ENCODE peak calls at places on chromosomes 16 and 17, in six cellular contexts. One of them, this sample, is unnamed.
A peak's percentile ranks its signal among the peaks of the same experiment; 100 is the strongest.

GRCh38 chr16:66662445-66663194 is 33.9 kb downstream of the CMTM4 start:
- DNase-seq in MM.1S: peak; percentile 10
- DNase-seq in SK-N-SH: peak; percentile 45
- DNase-seq in GM23338: peak; percentile 32
- DNase-seq in PC-9: no peak
- DNase-seq in PC-3: peak; percentile 36
- DNase-seq in this sample: no peak

GRCh38 chr17:18041776-18042175 is 2.6 kb downstream of the GID4 start:
- DNase-seq in MM.1S: no peak
- DNase-seq in PC-3: peak; percentile 56
- DNase-seq in PC-9: peak; percentile 70
- DNase-seq in SK-N-SH: no peak
- DNase-seq in GM23338: no peak
- DNase-seq in this sample: no peak

GRCh38 chr17:10370209-10370608 is 2.6 kb downstream of the MYH13 start:
- DNase-seq in SK-N-SH: no peak
- DNase-seq in PC-9: no peak
- DNase-seq in GM23338: no peak
- DNase-seq in MM.1S: no peak
- DNase-seq in PC-3: no peak
- DNase-seq in this sample: no peak

GRCh38 chr16:50802000-50802399 is 60.1 kb downstream of the CYLD start:
- DNase-seq in PC-3: no peak
- DNase-seq in SK-N-SH: no peak
- DNase-seq in PC-9: no peak
- DNase-seq in GM23338: no peak
- DNase-seq in MM.1S: no peak
- DNase-seq in this sample: no peak

GRCh38 chr16:11410382-11411058 is 65.3 kb downstream of the RMI2 start:
- DNase-seq in MM.1S: no peak
- DNase-seq in PC-9: no peak
- DNase-seq in GM23338: no peak
- DNase-seq in SK-N-SH: no peak
- DNase-seq in PC-3: no peak
- DNase-seq in this sample: no peak

GRCh38 chr17:48565024-48565558 is 13.1 kb downstream of the HOXB4 start:
- DNase-seq in PC-3: no peak
- DNase-seq in GM23338: no peak
- DNase-seq in MM.1S: no peak
- DNase-seq in SK-N-SH: no peak
- DNase-seq in PC-9: no peak
- DNase-seq in this sample: no peak

GRCh38 chr16:1286492-1287094 is 22.8 kb upstream of the UBE2I start:
- DNase-seq in GM23338: no peak
- DNase-seq in MM.1S: no peak
- DNase-seq in SK-N-SH: no peak
- DNase-seq in PC-3: no peak
- DNase-seq in PC-9: no peak
- DNase-seq in this sample: no peak

GRCh38 chr17:76382305-76382802 is 2.1 kb upstream of the SPHK1 start:
- DNase-seq in MM.1S: no peak
- DNase-seq in PC-3: no peak
- DNase-seq in GM23338: peak; percentile 79
- DNase-seq in PC-9: no peak
- DNase-seq in SK-N-SH: peak; percentile 54
- DNase-seq in this sample: peak; percentile 90

GRCh38 chr17:82795615-82796014 is 43.8 kb downstream of the TBCD start:
- DNase-seq in PC-9: no peak
- DNase-seq in SK-N-SH: no peak
- DNase-seq in GM23338: no peak
- DNase-seq in PC-3: no peak
- DNase-seq in MM.1S: no peak
- DNase-seq in this sample: no peak

GRCh38 chr17:7557825-7558543 is 566 bp upstream of the TNFSF13 start:
- DNase-seq in PC-3: peak; percentile 66
- DNase-seq in MM.1S: peak; percentile 80
- DNase-seq in GM23338: peak; percentile 83
- DNase-seq in PC-9: peak; percentile 78
- DNase-seq in SK-N-SH: peak; percentile 82
- DNase-seq in this sample: peak; percentile 71

GRCh38 chr16:84234656-84235285 is 5.0 kb downstream of the KCNG4 start:
- DNase-seq in MM.1S: no peak
- DNase-seq in GM23338: no peak
- DNase-seq in PC-9: no peak
- DNase-seq in PC-3: no peak
- DNase-seq in SK-N-SH: peak; percentile 70
- DNase-seq in this sample: no peak

GRCh38 chr17:40678902-40679522 is 14.0 kb upstream of the KRT222 start:
- DNase-seq in SK-N-SH: no peak
- DNase-seq in GM23338: no peak
- DNase-seq in PC-3: no peak
- DNase-seq in MM.1S: peak; percentile 16
- DNase-seq in PC-9: peak; percentile 69
- DNase-seq in this sample: no peak

GRCh38 chr16:86061771-86062170 is 162.8 kb downstream of the IRF8 start:
- DNase-seq in MM.1S: no peak
- DNase-seq in GM23338: no peak
- DNase-seq in PC-3: no peak
- DNase-seq in SK-N-SH: no peak
- DNase-seq in PC-9: no peak
- DNase-seq in this sample: no peak

GRCh38 chr17:78374189-78374588 is 4.3 kb upstream of the PGS1 start:
- DNase-seq in PC-9: no peak
- DNase-seq in PC-3: peak; percentile 44
- DNase-seq in SK-N-SH: no peak
- DNase-seq in MM.1S: no peak
- DNase-seq in GM23338: no peak
- DNase-seq in this sample: no peak

GRCh38 chr17:4548061-4548461 is 7.1 kb downstream of the MYBBP1A start:
- DNase-seq in PC-3: no peak
- DNase-seq in MM.1S: no peak
- DNase-seq in SK-N-SH: no peak
- DNase-seq in PC-9: no peak
- DNase-seq in GM23338: no peak
- DNase-seq in this sample: no peak

GRCh38 chr17:39799395-39799794 is 61.7 kb downstream of the GRB7 start:
- DNase-seq in PC-3: no peak
- DNase-seq in GM23338: no peak
- DNase-seq in MM.1S: no peak
- DNase-seq in PC-9: no peak
- DNase-seq in SK-N-SH: no peak
- DNase-seq in this sample: no peak

GRCh38 chr16:72877374-72878028 is 170.4 kb downstream of the ZFHX3 start:
- DNase-seq in SK-N-SH: no peak
- DNase-seq in GM23338: no peak
- DNase-seq in MM.1S: no peak
- DNase-seq in PC-9: peak; percentile 95
- DNase-seq in PC-3: peak; percentile 89
- DNase-seq in this sample: no peak

GRCh38 chr16:20847577-20847976 is 41.2 kb downstream of the REXO5 start:
- DNase-seq in GM23338: no peak
- DNase-seq in PC-9: no peak
- DNase-seq in SK-N-SH: no peak
- DNase-seq in MM.1S: no peak
- DNase-seq in PC-3: no peak
- DNase-seq in this sample: no peak

GRCh38 chr17:37642706-37643105 is 540 bp downstream of the DDX52 start:
- DNase-seq in MM.1S: peak; percentile 25
- DNase-seq in PC-3: peak; percentile 19
- DNase-seq in PC-9: peak; percentile 60
- DNase-seq in SK-N-SH: peak; percentile 19
- DNase-seq in GM23338: no peak
- DNase-seq in this sample: no peak

GRCh38 chr17:7403043-7403901 is 625 bp downstream of the TMEM256 start:
- DNase-seq in PC-9: no peak
- DNase-seq in MM.1S: no peak
- DNase-seq in SK-N-SH: peak; percentile 86
- DNase-seq in GM23338: peak; percentile 78
- DNase-seq in PC-3: no peak
- DNase-seq in this sample: peak; percentile 85

DNA sequence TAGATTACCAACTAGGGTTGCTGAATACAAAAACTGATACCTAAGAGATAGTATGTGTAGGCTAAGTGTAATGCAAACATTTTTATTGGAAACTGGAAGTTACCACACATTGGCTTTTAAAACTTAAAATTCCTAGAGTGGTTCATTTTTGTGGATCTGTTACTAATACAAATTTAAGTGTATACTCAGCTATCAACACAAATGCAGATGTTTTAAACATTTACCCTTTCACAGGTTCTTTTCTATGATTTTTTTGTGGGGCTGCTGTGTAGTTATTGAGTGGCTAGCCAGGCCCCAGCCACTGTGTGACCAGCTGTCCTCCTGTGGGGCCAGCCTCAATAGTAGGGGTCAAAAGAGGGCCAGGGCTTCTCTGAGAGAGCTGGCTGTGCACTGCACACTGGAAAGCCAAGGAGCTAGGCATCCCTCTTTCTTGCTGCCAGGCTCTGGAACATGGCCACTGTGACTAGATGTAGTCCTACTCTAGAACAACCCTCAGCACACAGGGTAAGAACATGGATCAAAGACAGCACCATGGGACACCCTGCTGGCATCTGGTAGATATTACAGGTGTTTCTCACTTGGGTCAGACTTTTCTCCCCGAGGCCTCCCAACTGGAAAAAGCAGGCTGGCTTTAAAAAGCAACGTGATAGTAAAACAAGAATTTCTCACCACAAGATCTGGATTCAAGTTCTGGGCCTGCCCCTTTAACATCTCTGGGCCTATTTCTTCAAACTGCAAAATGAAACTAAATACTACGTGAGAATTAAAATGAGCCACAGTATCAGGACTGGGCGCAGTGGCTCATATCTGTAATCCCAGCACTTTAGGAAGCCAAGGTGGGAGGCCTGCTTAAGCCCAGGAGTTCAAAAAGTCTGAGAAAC is 7.3 kb upstream of the VEZF1 start:
- DNase-seq in GM23338: peak; percentile 90
- DNase-seq in SK-N-SH: peak; percentile 79
- DNase-seq in PC-3: peak; percentile 87
- DNase-seq in MM.1S: peak; percentile 67
- DNase-seq in PC-9: peak; percentile 71
- DNase-seq in this sample: peak; percentile 82
- H3F3A ChIP-seq in GM23338: peaks cover under 1% of the 10 kb centered on the region
- H3F3A ChIP-seq in SK-N-SH: peaks cover 71% of the 10 kb centered on the region
- H3F3A ChIP-seq in PC-3: peaks cover 38% of the 10 kb centered on the region
- H3F3A ChIP-seq in MM.1S: peaks cover 69% of the 10 kb centered on the region
- H3F3A ChIP-seq in PC-9: peaks cover 79% of the 10 kb centered on the region
- H3F3A ChIP-seq in this sample: peaks cover 95% of the 10 kb centered on the region

GRCh38 chr16:14309906-14310305 is 238.8 kb downstream of the MRTFB start:
- DNase-seq in SK-N-SH: no peak
- DNase-seq in GM23338: no peak
- DNase-seq in PC-9: peak; percentile 89
- DNase-seq in PC-3: peak; percentile 68
- DNase-seq in MM.1S: no peak
- DNase-seq in this sample: no peak

GRCh38 chr16:14308357-14308723 is 237.2 kb downstream of the MRTFB start:
- DNase-seq in MM.1S: no peak
- DNase-seq in PC-9: no peak
- DNase-seq in PC-3: no peak
- DNase-seq in GM23338: no peak
- DNase-seq in SK-N-SH: no peak
- DNase-seq in this sample: no peak

GRCh38 chr16:14310519-14310991 is 239.4 kb downstream of the MRTFB start:
- DNase-seq in SK-N-SH: peak; percentile 44
- DNase-seq in PC-9: peak; percentile 52
- DNase-seq in MM.1S: no peak
- DNase-seq in GM23338: peak; percentile 69
- DNase-seq in PC-3: no peak
- DNase-seq in this sample: peak; percentile 45

GRCh38 chr16:14307623-14308356 is 236.7 kb downstream of the MRTFB start:
- DNase-seq in MM.1S: no peak
- DNase-seq in PC-9: peak; percentile 62
- DNase-seq in PC-3: no peak
- DNase-seq in SK-N-SH: peak; percentile 52
- DNase-seq in GM23338: peak; percentile 21
- DNase-seq in this sample: no peak

DNA sequence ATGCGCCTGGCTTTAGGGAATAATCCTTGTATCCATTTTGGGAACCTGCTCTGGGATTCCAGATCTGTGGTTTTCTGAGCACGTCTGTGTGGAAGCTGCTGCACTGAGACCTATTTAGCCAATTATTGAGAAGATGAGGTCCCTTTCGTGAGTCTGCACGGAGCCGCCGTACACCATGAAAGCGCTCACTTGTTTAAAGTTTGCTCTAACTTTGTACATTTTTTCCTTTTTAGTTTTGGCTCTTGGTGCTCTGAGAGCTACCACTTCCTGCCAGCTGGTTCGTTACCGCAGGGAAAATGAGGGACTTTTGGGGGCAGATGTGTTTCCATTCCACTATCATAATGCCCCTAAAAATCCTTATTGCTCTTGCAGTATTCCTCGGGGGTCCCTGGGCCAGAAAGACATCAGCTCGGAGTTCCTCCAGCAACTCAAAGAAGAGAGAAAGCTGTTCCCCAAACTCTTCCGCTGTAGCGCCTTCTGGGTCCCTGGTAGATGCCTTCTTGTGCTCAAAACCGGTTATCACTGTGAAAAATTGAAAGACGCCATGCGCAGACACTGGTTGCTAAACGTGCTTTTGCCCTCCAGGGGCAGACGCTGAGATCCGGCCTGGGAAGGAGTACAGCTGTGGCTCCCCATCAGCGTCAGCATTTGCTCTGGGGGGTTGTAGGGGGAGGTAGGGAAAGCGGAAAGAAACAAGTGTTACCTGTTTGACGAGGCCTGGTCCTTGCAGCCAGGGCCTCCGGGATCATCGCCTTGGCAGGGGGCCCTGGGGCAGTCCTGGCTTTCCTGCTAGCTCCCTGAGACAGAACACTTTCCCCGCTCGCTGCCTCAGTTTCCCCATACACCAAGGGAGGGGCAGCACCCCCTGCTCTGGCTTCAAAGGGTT is 238.1 kb downstream of the MRTFB start:
- DNase-seq in GM23338: peak; percentile 90
- DNase-seq in PC-3: peak; percentile 85
- DNase-seq in PC-9: peak; percentile 94
- DNase-seq in SK-N-SH: no peak
- DNase-seq in MM.1S: no peak
- DNase-seq in this sample: peak; percentile 42
- TF ChIP-seq CTCF in GM23338: peak; percentile 19
- TF ChIP-seq CTCF in PC-3: peak; percentile 27
- TF ChIP-seq CTCF in PC-9: peak; percentile 55
- TF ChIP-seq CTCF in SK-N-SH: no peak
- TF ChIP-seq CTCF in MM.1S: no peak
- TF ChIP-seq CTCF in this sample: peak; percentile 26

DNA sequence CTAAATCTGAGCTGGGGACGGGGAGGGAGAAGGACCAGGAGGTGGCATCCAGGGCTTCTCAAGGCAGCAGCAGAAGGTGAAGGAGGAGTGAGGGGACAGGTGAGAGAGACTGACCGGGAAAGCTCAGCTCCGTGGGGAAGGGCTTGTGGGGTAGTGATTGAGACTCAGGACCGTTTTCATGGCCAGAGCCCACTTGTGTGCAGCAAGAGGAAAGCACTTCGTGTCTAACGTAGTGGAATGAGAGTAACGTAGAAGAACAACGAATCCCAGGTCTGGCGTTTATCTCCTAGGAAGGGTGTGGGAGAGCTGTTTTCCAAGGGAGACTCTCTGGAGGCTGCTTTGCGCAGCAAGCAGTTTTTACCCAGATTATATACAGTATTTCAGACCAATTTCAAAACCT is 1.3 kb upstream of the CDH3 start:
- DNase-seq in SK-N-SH: no peak
- DNase-seq in PC-3: no peak
- DNase-seq in MM.1S: no peak
- DNase-seq in PC-9: no peak
- DNase-seq in GM23338: no peak
- DNase-seq in this sample: no peak
- H3K4me2 ChIP-seq in SK-N-SH: no peak overlapping the region
- H3K4me2 ChIP-seq in PC-3: peak overlapping the region; percentile 83
- H3K4me2 ChIP-seq in MM.1S: no peak overlapping the region
- H3K4me2 ChIP-seq in PC-9: peak overlapping the region; percentile 99
- H3K4me2 ChIP-seq in GM23338: peak overlapping the region; percentile 97
- H3K4me2 ChIP-seq in this sample: peak overlapping the region; percentile 96

GRCh38 chr16:56423584-56424403 is 1.6 kb downstream of the AMFR start:
- DNase-seq in MM.1S: peak; percentile 12
- DNase-seq in SK-N-SH: peak; percentile 11
- DNase-seq in PC-9: no peak
- DNase-seq in PC-3: no peak
- DNase-seq in GM23338: no peak
- DNase-seq in this sample: no peak
- H3F3A ChIP-seq in MM.1S: peaks cover 19% of the 10 kb centered on the region
- H3F3A ChIP-seq in SK-N-SH: peaks cover 28% of the 10 kb centered on the region
- H3F3A ChIP-seq in PC-9: peaks cover 54% of the 10 kb centered on the region
- H3F3A ChIP-seq in PC-3: peaks cover 3% of the 10 kb centered on the region
- H3F3A ChIP-seq in GM23338: peaks cover 7% of the 10 kb centered on the region
- H3F3A ChIP-seq in this sample: peaks cover 39% of the 10 kb centered on the region